ENCODE peak calls at places on chromosomes 13 and 19, in five cellular contexts. C is Peyer's patch; R is neural progenitor cell; Z is psoas muscle; H is effector memory CD4-positive, alpha-beta T cell. S is an unnamed sample. For H3K4me1, the result is how much of the 10 kb centered on the place peaks cover.

GRCh38 chr19:50206191-50206590 is 2.8 kb downstream of the MYH14 start:
- DNase-seq in R (no peak), C (peak), H (no peak), Z (no peak), S (no peak)

GRCh38 chr19:11364935-11365334 is 9.5 kb upstream of the SWSAP1 start:
- DNase-seq in Z (no peak), H (no peak), C (no peak), R (no peak), S (no peak)

GRCh38 chr13:51977606-51978005 is 33.6 kb downstream of the ATP7B start:
- DNase-seq in H (no peak), R (no peak), C (no peak), Z (no peak), S (no peak)

GRCh38 chr13:61423879-61424278 is 8.2 kb upstream of the PCDH20 start:
- DNase-seq in Z (no peak), C (no peak), H (no peak), R (no peak), S (no peak)

GRCh38 chr19:17327654-17328516 is 6.8 kb downstream of the ANO8 start:
- DNase-seq in C (peak), R (peak), Z (no peak), H (peak), S (no peak)

GRCh38 chr13:79987323-79987722 is 353.6 kb downstream of the SPRY2 start:
- DNase-seq in C (no peak), Z (no peak), R (no peak), H (no peak), S (no peak)

GRCh38 chr19:17214531-17215124 is 529 bp upstream of the USE1 start:
- DNase-seq in H (no peak), R (no peak), C (no peak), Z (no peak), S (no peak)

GRCh38 chr19:29666634-29667389 is 1.6 kb downstream of the PLEKHF1 start:
- DNase-seq in R (peak), Z (peak), C (no peak), H (no peak), S (no peak)

GRCh38 chr19:13281567-13282291 is 131.5 kb downstream of the IER2 start:
- DNase-seq in Z (no peak), R (no peak), C (no peak), H (no peak), S (peak)

GRCh38 chr19:23673132-23673531 is 13.9 kb downstream of the ZNF675 start:
- DNase-seq in R (no peak), C (no peak), H (no peak), Z (no peak), S (no peak)

GRCh38 chr13:76418404-76418803 is 467.8 kb downstream of the KCTD12 start:
- DNase-seq in R (no peak), Z (no peak), H (no peak), C (no peak), S (no peak)

GRCh38 chr13:76425930-76426329 is 460.3 kb downstream of the KCTD12 start:
- DNase-seq in H (no peak), C (no peak), Z (no peak), R (no peak), S (no peak)

GRCh38 chr13:76421011-76421410 is 465.2 kb downstream of the KCTD12 start:
- DNase-seq in Z (no peak), R (no peak), H (no peak), C (no peak), S (no peak)
- H3K4me1 ChIP-seq in Z (under half), R (under half), H (under half), C (under half), S (under half)

GRCh38 chr13:98937911-98938381 is 39.9 kb downstream of the DOCK9 start:
- DNase-seq in R (peak), Z (no peak), C (no peak), H (no peak), S (no peak)
- H3K4me3 ChIP-seq in R (no peak), Z (no peak), C (no peak), H (no peak), S (no peak)

DNA sequence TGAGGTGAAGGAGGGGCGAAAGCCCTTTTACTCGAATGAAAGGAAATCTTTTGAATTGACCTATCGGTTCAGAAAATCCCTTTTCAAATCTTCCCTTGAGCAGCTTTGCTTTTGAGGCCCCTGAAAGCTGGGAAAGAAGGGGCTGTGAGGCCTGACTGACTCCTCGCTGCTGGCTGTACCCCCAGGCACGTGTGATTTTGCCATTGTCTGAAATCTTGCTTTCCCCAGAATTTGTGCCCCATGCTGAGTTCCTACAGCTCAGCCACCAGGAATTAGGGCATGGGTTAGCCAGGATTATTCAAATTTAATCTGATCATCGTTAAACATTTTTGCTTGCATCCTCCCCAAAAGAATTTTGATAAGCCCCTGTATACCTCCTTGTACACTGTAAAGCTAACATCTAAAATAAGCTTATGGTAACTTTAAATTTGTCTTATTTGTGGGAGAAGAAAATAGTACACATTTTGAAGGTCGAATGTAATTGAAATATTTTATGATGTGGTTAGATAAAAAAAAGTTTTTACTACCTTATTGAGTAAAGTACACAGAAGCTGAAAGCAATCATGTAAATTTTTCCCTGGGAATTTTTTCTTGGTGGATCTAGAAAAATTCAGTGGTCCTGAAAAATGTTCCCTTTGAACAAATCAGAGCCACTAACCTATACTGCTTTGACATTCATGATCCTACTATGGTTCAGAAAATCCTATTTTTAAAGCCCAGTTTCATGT is 46.7 kb downstream of the SIPA1L3 start:
- DNase-seq in R (peak), Z (no peak), H (no peak), C (no peak), S (no peak)
- H3K4me1 ChIP-seq in R (under half), Z (under half), H (under half), C (under half), S (under half)

GRCh38 chr13:41645313-41645712 is 188.0 kb downstream of the RGCC start:
- DNase-seq in H (no peak), Z (peak), C (no peak), R (no peak), S (no peak)
- H3K4me3 ChIP-seq in H (no peak), Z (no peak), C (no peak), R (no peak), S (no peak)

GRCh38 chr13:25920931-25921330 is 130.9 kb downstream of the SHISA2 start:
- DNase-seq in R (no peak), C (no peak), H (no peak), Z (no peak), S (no peak)
- H3K4me1 ChIP-seq in R (under half), C (under half), H (under half), Z (under half), S (under half)

GRCh38 chr13:113153810-113154748 is 4.4 kb upstream of the PROZ start:
- DNase-seq in C (peak), H (peak), R (peak), Z (peak), S (peak)

GRCh38 chr13:113151745-113152707 is 6.4 kb upstream of the PROZ start:
- DNase-seq in Z (peak), R (no peak), C (peak), H (no peak), S (no peak)

GRCh38 chr13:113150545-113151365 is 7.7 kb upstream of the PROZ start:
- DNase-seq in R (no peak), Z (no peak), H (no peak), C (no peak), S (no peak)

GRCh38 chr13:113155201-113155600 is 3.2 kb upstream of the PROZ start:
- DNase-seq in H (no peak), R (no peak), C (no peak), Z (no peak), S (no peak)

DNA sequence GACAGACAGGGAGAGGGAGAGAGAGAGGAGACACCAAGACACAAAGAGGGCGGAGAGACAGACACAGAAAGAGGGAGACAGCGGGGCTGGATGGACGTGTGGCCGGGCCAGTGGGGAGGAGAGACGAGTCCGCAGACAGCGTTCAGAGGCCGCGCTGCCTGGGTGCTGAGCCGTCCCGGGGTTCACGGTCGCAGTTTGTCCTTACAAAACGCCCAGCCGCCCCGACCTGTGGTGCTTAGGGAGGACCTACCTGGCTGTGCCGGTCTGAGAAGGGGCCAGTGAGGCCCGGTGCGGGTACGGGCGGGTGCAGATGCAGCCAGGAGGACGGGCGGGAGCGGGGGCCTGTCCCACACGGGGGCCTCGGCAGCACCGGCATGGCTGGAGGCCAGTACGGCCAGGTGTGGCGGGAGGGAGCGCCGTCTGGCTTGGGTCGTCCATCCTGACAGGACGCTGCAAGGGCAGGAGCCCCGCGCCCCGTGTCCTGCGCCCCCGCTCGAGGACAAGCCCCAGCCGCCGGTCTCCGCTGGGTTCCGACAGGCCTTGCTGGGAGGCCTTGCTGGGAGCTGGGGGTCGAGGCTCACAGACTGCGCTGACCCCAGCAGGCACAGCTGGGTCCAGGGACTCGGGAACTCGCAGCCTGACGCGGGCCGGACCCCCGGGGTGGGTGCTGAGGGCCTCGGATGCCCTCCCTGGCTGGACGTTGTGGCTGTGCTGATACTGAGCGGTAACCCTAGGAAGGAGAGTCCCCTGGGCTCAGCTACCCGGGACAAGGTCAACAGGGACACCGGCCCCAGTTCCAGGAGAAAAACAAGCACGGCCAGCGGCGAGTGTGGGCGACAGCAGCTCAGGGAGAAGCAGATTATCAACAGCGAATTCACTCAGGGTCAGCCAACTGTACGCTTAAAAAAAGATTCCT is 5.3 kb upstream of the PROZ start:
- DNase-seq in R (peak), Z (peak), H (no peak), C (peak), S (no peak)
- H3K4me3 ChIP-seq in R (peak), Z (peak), H (peak), C (peak), S (peak)

GRCh38 chr19:10105241-10106099 is 692 bp upstream of the PPAN start:
- DNase-seq in Z (no peak), R (no peak), H (peak), C (no peak), S (no peak)
- H3K4me1 ChIP-seq in Z (under half), R (under half), H (half or more), C (under half), S (under half)

GRCh38 chr13:49304356-49304755 is 56.6 kb downstream of the CDADC1 start:
- DNase-seq in Z (no peak), R (no peak), H (no peak), C (no peak), S (no peak)

GRCh38 chr13:49304763-49305695 is 57.3 kb downstream of the CDADC1 start:
- DNase-seq in H (no peak), R (no peak), C (no peak), Z (no peak), S (no peak)

GRCh38 chr13:49303533-49304252 is 56.0 kb downstream of the CDADC1 start:
- DNase-seq in R (no peak), H (no peak), Z (peak), C (no peak), S (no peak)

GRCh38 chr13:49307365-49307764 is 59.6 kb downstream of the CDADC1 start:
- DNase-seq in R (no peak), Z (peak), H (no peak), C (no peak), S (no peak)

DNA sequence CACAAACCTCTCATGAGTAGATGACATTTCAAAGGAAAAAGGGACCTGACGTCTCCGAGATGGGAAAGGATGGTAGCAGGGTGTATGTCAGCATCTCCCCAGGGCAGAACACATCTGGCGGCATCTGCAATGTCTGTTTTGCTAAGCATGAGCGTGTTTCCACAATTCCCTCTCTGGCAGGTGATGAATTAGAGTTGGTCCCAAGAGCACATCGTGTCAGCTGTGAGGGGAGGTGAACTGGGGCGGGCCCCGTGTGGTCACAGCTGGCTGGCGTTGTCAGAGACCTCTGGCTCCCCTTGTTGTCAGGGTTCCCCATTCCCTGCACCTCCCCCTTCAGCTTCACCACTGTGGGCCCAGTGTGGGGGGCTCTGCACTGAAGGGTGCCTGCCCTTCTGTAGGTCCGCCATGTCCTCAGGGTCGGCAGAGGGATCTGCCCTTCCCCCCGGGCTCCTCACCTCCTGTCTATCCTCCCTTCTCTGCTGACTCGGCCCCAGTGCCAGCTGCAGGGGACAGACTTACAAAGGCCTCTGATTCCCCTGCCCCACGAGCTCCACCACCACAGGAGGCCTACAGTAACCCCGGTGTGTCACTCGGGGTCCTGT is 58.2 kb downstream of the CDADC1 start:
- DNase-seq in R (no peak), C (no peak), H (no peak), Z (no peak), S (no peak)
- H3K4me3 ChIP-seq in R (no peak), C (no peak), H (no peak), Z (no peak), S (no peak)

GRCh38 chr19:7641288-7642276 is 4.7 kb downstream of the STXBP2 start:
- DNase-seq in Z (no peak), C (no peak), R (peak), H (no peak), S (no peak)
- H3K4me1 ChIP-seq in Z (under half), C (under half), R (under half), H (under half), S (under half)

GRCh38 chr19:44908074-44908835 is 2.7 kb downstream of the APOE start:
- DNase-seq in C (no peak), R (no peak), H (no peak), Z (no peak), S (no peak)
- H3K4me3 ChIP-seq in C (no peak), R (no peak), H (no peak), Z (no peak), S (no peak)